ENCODE peak calls at places on chromosomes 12 and 14, in eight cellular contexts. X is naive thymus-derived CD4-positive, alpha-beta T cell; V is brain microvascular endothelial cell; B is tibial artery; M is BJ; K is cardiac muscle cell; E is astrocyte; G is neuronal stem cell. Y is an unnamed sample.

GRCh38 chr12:94089891-94090290 is 58.5 kb upstream of the PLXNC1 start:
- DNase-seq in X (no peak), V (no peak), B (no peak), M (no peak), K (peak; percentile 89), E (peak; percentile 66), G (no peak), Y (no peak)

GRCh38 chr14:106218189-106218588 is 691.8 kb downstream of the TMEM121 start:
- DNase-seq in X (no peak), V (no peak), B (no peak), M (no peak), K (no peak), E (no peak), G (no peak), Y (no peak)

GRCh38 chr14:38098074-38098846 is 109.4 kb upstream of the SSTR1 start:
- DNase-seq in X (no peak), V (peak; percentile 43), B (no peak), M (peak; percentile 83), K (peak; percentile 6), E (peak; percentile 63), G (no peak), Y (no peak)

GRCh38 chr12:69163681-69164362 is 75.5 kb upstream of the CPSF6 start:
- DNase-seq in X (no peak), V (no peak), B (no peak), M (no peak), K (no peak), E (no peak), G (no peak), Y (no peak)

GRCh38 chr12:76696186-76696585 is 67.7 kb upstream of the ZDHHC17 start:
- DNase-seq in X (no peak), V (no peak), B (no peak), M (no peak), K (no peak), E (no peak), G (no peak), Y (no peak)

GRCh38 chr12:91565246-91565645 is 382.6 kb upstream of the DCN start:
- DNase-seq in X (no peak), V (peak; percentile 43), B (no peak), M (no peak), K (peak; percentile 55), E (peak; percentile 50), G (no peak), Y (no peak)

GRCh38 chr14:73235531-73236155 is 1.7 kb upstream of the PAPLN start:
- DNase-seq in X (no peak), V (no peak), B (peak; percentile 17), M (no peak), K (peak; percentile 84), E (no peak), G (peak; percentile 65), Y (no peak)

GRCh38 chr14:91997492-91997891 is 42.4 kb downstream of the TRIP11 start:
- DNase-seq in X (no peak), V (peak; percentile 14), B (no peak), M (peak; percentile 1), K (no peak), E (peak; percentile 16), G (no peak), Y (no peak)

GRCh38 chr12:21940549-21940948 is 677 bp downstream of the ABCC9 start:
- DNase-seq in X (no peak), V (no peak), B (no peak), M (no peak), K (no peak), E (no peak), G (no peak), Y (no peak)

GRCh38 chr14:70567791-70568190 is 32.7 kb downstream of the MED6 start:
- DNase-seq in X (no peak), V (peak; percentile 35), B (no peak), M (no peak), K (peak; percentile 46), E (peak; percentile 11), G (no peak), Y (no peak)

GRCh38 chr14:68756071-68756481 is 36.8 kb downstream of the ZFP36L1 start:
- DNase-seq in X (no peak), V (no peak), B (no peak), M (no peak), K (no peak), E (no peak), G (no peak), Y (no peak)

GRCh38 chr14:29749327-29749726 is 178.3 kb downstream of the PRKD1 start:
- DNase-seq in X (no peak), V (peak; percentile 41), B (no peak), M (peak; percentile 28), K (peak; percentile 66), E (peak; percentile 85), G (no peak), Y (no peak)

GRCh38 chr12:6146509-6146908 is 22.0 kb upstream of the VWF start:
- DNase-seq in X (no peak), V (no peak), B (no peak), M (no peak), K (no peak), E (no peak), G (no peak), Y (no peak)

GRCh38 chr12:92121826-92122225 is 23.8 kb downstream of the BTG1 start:
- DNase-seq in X (no peak), V (no peak), B (no peak), M (no peak), K (no peak), E (no peak), G (no peak), Y (no peak)

GRCh38 chr14:105168496-105168978 is at the start of gene JAG2:
- DNase-seq in X (no peak), V (peak; percentile 12), B (no peak), M (no peak), K (peak; percentile 24), E (peak; percentile 19), G (peak; percentile 27), Y (peak; percentile 37)

DNA sequence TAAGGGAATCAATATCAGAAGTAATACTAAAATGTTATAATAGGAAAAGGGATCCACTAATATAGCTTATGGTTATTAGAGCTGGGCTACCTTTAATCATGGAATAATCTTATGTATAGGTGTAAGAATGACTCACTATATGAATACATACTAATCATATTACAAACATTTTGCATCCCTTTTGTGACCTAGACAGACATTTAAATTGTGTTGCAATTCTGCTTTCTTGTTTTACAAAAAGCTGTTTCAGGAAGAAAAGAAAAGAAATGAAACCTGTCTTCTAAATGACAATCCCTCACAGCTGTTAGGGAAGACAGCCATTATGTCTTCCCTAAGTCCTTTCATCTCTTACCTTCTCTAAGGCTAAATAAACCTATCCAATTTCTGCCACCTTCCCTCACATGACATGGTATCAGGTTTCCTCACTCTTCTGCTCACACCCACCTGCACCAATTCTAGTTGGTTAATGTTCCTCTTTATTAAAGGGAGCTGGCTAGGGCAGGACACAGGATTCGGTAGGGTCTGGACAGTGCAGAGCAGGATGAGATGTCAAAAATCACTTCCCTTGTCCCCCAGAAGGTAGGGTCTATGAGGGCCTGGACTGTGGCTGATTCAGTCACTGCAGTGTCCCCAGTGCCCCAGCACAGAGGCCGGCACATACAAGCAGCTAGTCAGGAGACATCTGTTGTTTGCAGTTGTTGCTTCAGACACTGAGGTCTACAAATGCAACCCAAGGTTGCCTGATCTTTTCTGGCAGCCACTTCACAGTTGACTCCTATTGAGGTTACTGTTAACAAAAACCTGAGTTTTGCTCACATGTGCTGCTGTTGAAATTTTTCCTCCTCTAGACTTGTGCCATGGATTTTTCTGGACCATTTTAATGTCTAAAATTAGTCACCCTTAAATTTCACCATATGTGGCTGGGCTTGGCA is 3.8 kb downstream of the DHRS7 start:
- DNase-seq in X (no peak), V (no peak), B (peak; percentile 63), M (no peak), K (peak; percentile 21), E (no peak), G (no peak), Y (no peak)
- H3K36me3 ChIP-seq in X (peaks cover 5% of the 10 kb centered on the region), V (no peaks in the 10 kb centered on the region), B (no peaks in the 10 kb centered on the region), M (no peaks in the 10 kb centered on the region), K (no peaks in the 10 kb centered on the region), E (no peaks in the 10 kb centered on the region), G (no peaks in the 10 kb centered on the region), Y (peaks cover 4% of the 10 kb centered on the region)

GRCh38 chr14:95107711-95108110 is 49.6 kb downstream of the DICER1 start:
- DNase-seq in X (no peak), V (no peak), B (no peak), M (no peak), K (no peak), E (no peak), G (no peak), Y (no peak)
- H3K36me3 ChIP-seq in X (peaks cover 86% of the 10 kb centered on the region), V (peaks cover 47% of the 10 kb centered on the region), B (peaks cover 89% of the 10 kb centered on the region), M (peaks cover 13% of the 10 kb centered on the region), K (peaks cover 62% of the 10 kb centered on the region), E (peaks cover 48% of the 10 kb centered on the region), G (peaks cover 39% of the 10 kb centered on the region), Y (peaks cover 39% of the 10 kb centered on the region)

GRCh38 chr12:110733089-110733715 is 9.5 kb downstream of the PPP1CC start:
- DNase-seq in X (no peak), V (peak; percentile 9), B (no peak), M (no peak), K (peak; percentile 85), E (peak; percentile 44), G (no peak), Y (no peak)

GRCh38 chr12:110728628-110729027 is 14.1 kb downstream of the PPP1CC start:
- DNase-seq in X (no peak), V (no peak), B (no peak), M (no peak), K (no peak), E (no peak), G (no peak), Y (no peak)

GRCh38 chr12:110733857-110734373 is 8.8 kb downstream of the PPP1CC start:
- DNase-seq in X (no peak), V (no peak), B (no peak), M (no peak), K (no peak), E (no peak), G (no peak), Y (no peak)

GRCh38 chr12:110731479-110731878 is 11.2 kb downstream of the PPP1CC start:
- DNase-seq in X (no peak), V (no peak), B (no peak), M (no peak), K (no peak), E (no peak), G (no peak), Y (no peak)

DNA sequence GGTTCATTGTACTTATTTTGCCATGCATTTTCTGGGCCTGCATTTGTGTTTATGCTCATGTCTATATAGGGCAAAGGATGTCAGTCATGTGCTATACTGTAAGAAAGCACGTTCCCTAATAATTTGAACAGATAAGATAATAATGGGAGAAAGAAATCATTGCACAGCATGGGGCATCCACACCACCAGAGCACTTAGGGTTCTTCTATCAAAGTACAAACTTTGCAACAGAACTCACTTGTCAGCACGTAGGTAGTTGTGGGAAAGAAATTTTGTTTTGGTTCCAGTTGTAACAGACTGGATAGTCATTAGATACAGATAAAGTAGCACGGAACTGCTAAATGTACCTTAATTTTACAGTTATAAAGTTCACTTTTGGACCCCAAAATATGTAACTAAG is 10.1 kb downstream of the PPP1CC start:
- DNase-seq in X (no peak), V (no peak), B (no peak), M (no peak), K (peak; percentile 25), E (no peak), G (no peak), Y (no peak)
- H3K36me3 ChIP-seq in X (peaks cover 60% of the 10 kb centered on the region), V (peaks cover 32% of the 10 kb centered on the region), B (peaks cover 24% of the 10 kb centered on the region), M (peaks cover 9% of the 10 kb centered on the region), K (peaks cover 30% of the 10 kb centered on the region), E (peaks cover 27% of the 10 kb centered on the region), G (peaks cover 27% of the 10 kb centered on the region), Y (peaks cover 22% of the 10 kb centered on the region)

DNA sequence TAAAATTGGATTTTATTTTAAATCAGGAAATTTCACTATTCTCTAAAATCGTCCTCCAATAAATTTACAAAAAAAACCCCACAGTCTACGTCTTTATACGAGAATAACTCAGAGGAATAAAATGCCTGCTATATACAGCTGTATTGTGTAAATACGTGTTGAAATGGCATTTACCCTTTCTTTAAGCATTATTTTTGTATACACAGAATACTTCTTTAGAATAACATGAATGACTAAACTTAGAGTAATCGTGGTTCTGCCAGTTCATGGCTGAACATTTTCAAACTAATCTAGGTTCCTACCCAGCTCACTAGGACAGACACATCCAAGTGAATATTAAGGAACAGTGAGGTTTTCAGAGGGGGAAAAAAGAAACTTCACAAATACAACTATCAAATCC is 24.6 kb downstream of the DICER1 start:
- DNase-seq in X (no peak), V (no peak), B (no peak), M (no peak), K (no peak), E (no peak), G (no peak), Y (no peak)
- H3K36me3 ChIP-seq in X (peaks cover 43% of the 10 kb centered on the region), V (peaks cover 2% of the 10 kb centered on the region), B (peaks cover 15% of the 10 kb centered on the region), M (peaks cover 1% of the 10 kb centered on the region), K (peaks cover 6% of the 10 kb centered on the region), E (peaks cover 12% of the 10 kb centered on the region), G (no peaks in the 10 kb centered on the region), Y (peaks cover 21% of the 10 kb centered on the region)